ENCODE peak calls at places on chromosomes 12 and 14, in four cellular contexts. One of them, this sample, is unnamed.
A peak's percentile ranks its signal among the peaks of the same experiment; 100 is the strongest.

GRCh38 chr12:54126696-54127537 is 61.9 kb downstream of the SMUG1 start:
- DNase-seq in ovary: peak; percentile 86
- DNase-seq in GM23338: peak; percentile 77
- DNase-seq in suprapubic skin: peak; percentile 90
- DNase-seq in this sample: peak; percentile 24

GRCh38 chr12:4615667-4616066 is 33.2 kb downstream of the AKAP3 start:
- DNase-seq in ovary: no peak
- DNase-seq in GM23338: no peak
- DNase-seq in suprapubic skin: no peak
- DNase-seq in this sample: no peak

GRCh38 chr14:70879448-70879847 is 27.8 kb upstream of the PCNX1 start:
- DNase-seq in ovary: no peak
- DNase-seq in GM23338: no peak
- DNase-seq in suprapubic skin: no peak
- DNase-seq in this sample: peak; percentile 88

GRCh38 chr12:55965941-55966407 is at the start of gene PMEL:
- DNase-seq in ovary: no peak
- DNase-seq in GM23338: peak; percentile 80
- DNase-seq in suprapubic skin: no peak
- DNase-seq in this sample: peak; percentile 36

GRCh38 chr14:103361868-103362267 is 23.3 kb upstream of the MARK3 start:
- DNase-seq in ovary: no peak
- DNase-seq in GM23338: no peak
- DNase-seq in suprapubic skin: no peak
- DNase-seq in this sample: peak; percentile 72

GRCh38 chr14:78543433-78543832 is 373.3 kb downstream of the NRXN3 start:
- DNase-seq in ovary: no peak
- DNase-seq in GM23338: no peak
- DNase-seq in suprapubic skin: no peak
- DNase-seq in this sample: no peak

GRCh38 chr12:84763112-84763511 is 149.5 kb downstream of the SLC6A15 start:
- DNase-seq in ovary: no peak
- DNase-seq in GM23338: no peak
- DNase-seq in suprapubic skin: no peak
- DNase-seq in this sample: no peak

GRCh38 chr14:22671622-22672021 is 27.5 kb upstream of the OR6J1 start:
- DNase-seq in ovary: no peak
- DNase-seq in GM23338: no peak
- DNase-seq in suprapubic skin: no peak
- DNase-seq in this sample: no peak

GRCh38 chr14:105689722-105690121 is 163.3 kb downstream of the TMEM121 start:
- DNase-seq in ovary: no peak
- DNase-seq in GM23338: no peak
- DNase-seq in suprapubic skin: no peak
- DNase-seq in this sample: no peak

GRCh38 chr12:115756271-115756670 is 521.2 kb downstream of the MED13L start:
- DNase-seq in ovary: no peak
- DNase-seq in GM23338: no peak
- DNase-seq in suprapubic skin: no peak
- DNase-seq in this sample: no peak

GRCh38 chr12:43973385-43973784 is 137.5 kb downstream of the TMEM117 start:
- DNase-seq in ovary: no peak
- DNase-seq in GM23338: no peak
- DNase-seq in suprapubic skin: no peak
- DNase-seq in this sample: no peak

GRCh38 chr12:234891-235415 is 21.0 kb upstream of the SLC6A12 start:
- DNase-seq in ovary: no peak
- DNase-seq in GM23338: no peak
- DNase-seq in suprapubic skin: peak; percentile 34
- DNase-seq in this sample: no peak

GRCh38 chr14:87994974-87995373 is 2.0 kb upstream of the GALC start:
- DNase-seq in ovary: no peak
- DNase-seq in GM23338: no peak
- DNase-seq in suprapubic skin: no peak
- DNase-seq in this sample: no peak

GRCh38 chr14:66249544-66249943 is 236.6 kb upstream of the CCDC196 start:
- DNase-seq in ovary: no peak
- DNase-seq in GM23338: no peak
- DNase-seq in suprapubic skin: no peak
- DNase-seq in this sample: no peak

GRCh38 chr12:83865431-83865830 is 1047.2 kb downstream of the SLC6A15 start:
- DNase-seq in ovary: no peak
- DNase-seq in GM23338: no peak
- DNase-seq in suprapubic skin: no peak
- DNase-seq in this sample: no peak

GRCh38 chr14:23930742-23931141 is 22.8 kb upstream of the DHRS4 start:
- DNase-seq in ovary: peak; percentile 25
- DNase-seq in GM23338: no peak
- DNase-seq in suprapubic skin: no peak
- DNase-seq in this sample: no peak

GRCh38 chr14:63431466-63431865 is 111.7 kb downstream of the PPP2R5E start:
- DNase-seq in ovary: no peak
- DNase-seq in GM23338: no peak
- DNase-seq in suprapubic skin: no peak
- DNase-seq in this sample: no peak

GRCh38 chr12:3747543-3747942 is 5.4 kb downstream of the CRACR2A start:
- DNase-seq in ovary: no peak
- DNase-seq in GM23338: no peak
- DNase-seq in suprapubic skin: no peak
- DNase-seq in this sample: no peak

GRCh38 chr12:116125084-116125483 is 152.4 kb downstream of the MED13L start:
- DNase-seq in ovary: no peak
- DNase-seq in GM23338: no peak
- DNase-seq in suprapubic skin: no peak
- DNase-seq in this sample: no peak

GRCh38 chr12:27868165-27868564 is 88.1 kb upstream of the MANSC4 start:
- DNase-seq in ovary: no peak
- DNase-seq in GM23338: no peak
- DNase-seq in suprapubic skin: no peak
- DNase-seq in this sample: no peak

GRCh38 chr12:53344824-53345485 is 8.8 kb upstream of the SP7 start:
- DNase-seq in ovary: peak; percentile 85
- DNase-seq in GM23338: peak; percentile 75
- DNase-seq in suprapubic skin: peak; percentile 89
- DNase-seq in this sample: peak; percentile 83

GRCh38 chr14:44030963-44031362 is 476.1 kb downstream of the FSCB start:
- DNase-seq in ovary: no peak
- DNase-seq in GM23338: peak; percentile 21
- DNase-seq in suprapubic skin: no peak
- DNase-seq in this sample: no peak

GRCh38 chr14:75196468-75196867 is 20.1 kb upstream of the TMED10 start:
- DNase-seq in ovary: no peak
- DNase-seq in GM23338: no peak
- DNase-seq in suprapubic skin: no peak
- DNase-seq in this sample: peak; percentile 69

GRCh38 chr14:31391473-31391872 is 28.9 kb downstream of the HEATR5A start:
- DNase-seq in ovary: no peak
- DNase-seq in GM23338: no peak
- DNase-seq in suprapubic skin: no peak
- DNase-seq in this sample: no peak

GRCh38 chr14:31389947-31390346 is 30.4 kb downstream of the HEATR5A start:
- DNase-seq in ovary: no peak
- DNase-seq in GM23338: no peak
- DNase-seq in suprapubic skin: no peak
- DNase-seq in this sample: no peak

GRCh38 chr14:31386271-31386670 is 34.1 kb downstream of the HEATR5A start:
- DNase-seq in ovary: no peak
- DNase-seq in GM23338: no peak
- DNase-seq in suprapubic skin: no peak
- DNase-seq in this sample: no peak

GRCh38 chr14:31388687-31389413 is 31.5 kb downstream of the HEATR5A start:
- DNase-seq in ovary: no peak
- DNase-seq in GM23338: no peak
- DNase-seq in suprapubic skin: no peak
- DNase-seq in this sample: no peak

GRCh38 chr14:31387091-31387490 is 33.3 kb downstream of the HEATR5A start:
- DNase-seq in ovary: no peak
- DNase-seq in GM23338: peak; percentile 8
- DNase-seq in suprapubic skin: no peak
- DNase-seq in this sample: no peak
- TF ChIP-seq CTCF in ovary: no peak
- TF ChIP-seq CTCF in GM23338: no peak
- TF ChIP-seq CTCF in suprapubic skin: no peak
- TF ChIP-seq CTCF in this sample: no peak

DNA sequence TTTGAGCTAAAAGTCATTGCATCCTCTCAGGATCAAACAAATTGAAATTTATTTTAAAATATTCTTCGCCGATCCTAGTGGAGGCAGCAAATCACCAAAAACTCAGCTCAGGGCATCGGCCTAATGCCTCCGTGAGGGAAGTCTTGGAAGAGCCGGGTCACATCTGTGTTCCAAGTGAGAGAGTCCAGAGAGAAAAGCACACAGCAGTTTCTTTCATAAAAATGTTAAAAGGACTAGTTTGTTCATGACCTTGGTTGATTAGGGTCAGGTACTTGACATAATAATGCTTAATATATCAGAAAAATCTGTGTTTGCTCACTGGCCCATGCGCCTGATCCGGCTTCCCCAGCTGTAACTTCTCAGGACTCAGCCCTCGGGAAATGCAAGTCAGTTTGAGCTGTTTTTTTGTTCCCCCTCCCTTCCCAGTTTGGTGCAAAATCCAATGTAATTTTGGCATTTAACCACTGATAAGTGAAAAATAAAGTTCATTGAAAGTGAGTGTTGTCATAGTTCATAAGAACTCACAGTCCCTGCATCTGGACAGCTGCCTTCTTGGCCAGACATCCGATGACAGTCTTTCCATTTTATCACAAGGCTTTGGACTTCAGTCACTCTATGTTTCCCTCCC is 161.7 kb downstream of the CAND1 start:
- DNase-seq in ovary: peak; percentile 70
- DNase-seq in GM23338: peak; percentile 47
- DNase-seq in suprapubic skin: no peak
- DNase-seq in this sample: no peak
- TF ChIP-seq CTCF in ovary: no peak
- TF ChIP-seq CTCF in GM23338: peak; percentile 59
- TF ChIP-seq CTCF in suprapubic skin: no peak
- TF ChIP-seq CTCF in this sample: no peak

DNA sequence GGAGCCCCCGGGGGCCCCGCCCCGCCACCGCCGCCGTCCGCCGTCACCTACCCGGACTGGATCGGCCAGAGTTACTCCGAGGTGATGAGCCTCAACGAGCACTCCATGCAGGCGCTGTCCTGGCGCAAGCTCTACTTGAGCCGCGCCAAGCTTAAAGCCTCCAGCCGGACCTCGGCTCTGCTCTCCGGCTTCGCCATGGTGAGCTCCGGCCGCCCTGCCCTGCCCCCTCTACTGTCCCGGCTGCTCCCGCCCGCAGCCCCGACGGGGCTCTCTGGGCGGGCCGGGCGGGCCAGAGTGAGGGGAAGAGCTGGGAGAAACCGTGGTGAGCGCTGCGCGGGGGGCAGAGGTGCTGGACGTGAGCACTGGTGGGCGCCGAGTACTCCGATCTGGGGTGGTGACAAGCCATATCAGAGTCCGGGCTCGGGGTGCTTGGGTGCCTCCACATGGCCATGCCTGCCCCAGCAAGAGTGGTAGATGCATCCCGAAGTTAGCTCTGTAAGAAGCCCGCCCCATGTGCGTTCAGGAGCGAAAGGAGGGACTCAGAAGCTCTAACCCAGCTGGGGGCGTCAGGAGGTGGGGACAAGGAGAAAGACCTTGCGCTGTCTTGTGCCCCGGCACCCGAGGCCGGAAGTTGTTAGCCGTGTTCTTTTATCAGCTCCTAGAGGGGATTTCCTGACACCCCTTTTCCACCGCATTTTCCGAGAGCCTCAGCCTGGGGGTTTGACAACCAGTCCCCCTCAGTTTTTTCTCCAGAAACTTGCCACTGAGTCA is 708 bp downstream of the ORAI1 start:
- DNase-seq in ovary: peak; percentile 61
- DNase-seq in GM23338: peak; percentile 88
- DNase-seq in suprapubic skin: peak; percentile 88
- DNase-seq in this sample: peak; percentile 94
- TF ChIP-seq CTCF in ovary: no peak
- TF ChIP-seq CTCF in GM23338: peak; percentile 27
- TF ChIP-seq CTCF in suprapubic skin: peak; percentile 13
- TF ChIP-seq CTCF in this sample: no peak

GRCh38 chr14:90523961-90524875 is 127.4 kb downstream of the CALM1 start:
- DNase-seq in ovary: no peak
- DNase-seq in GM23338: no peak
- DNase-seq in suprapubic skin: no peak
- DNase-seq in this sample: no peak
- TF ChIP-seq CTCF in ovary: no peak
- TF ChIP-seq CTCF in GM23338: no peak
- TF ChIP-seq CTCF in suprapubic skin: no peak
- TF ChIP-seq CTCF in this sample: no peak

DNA sequence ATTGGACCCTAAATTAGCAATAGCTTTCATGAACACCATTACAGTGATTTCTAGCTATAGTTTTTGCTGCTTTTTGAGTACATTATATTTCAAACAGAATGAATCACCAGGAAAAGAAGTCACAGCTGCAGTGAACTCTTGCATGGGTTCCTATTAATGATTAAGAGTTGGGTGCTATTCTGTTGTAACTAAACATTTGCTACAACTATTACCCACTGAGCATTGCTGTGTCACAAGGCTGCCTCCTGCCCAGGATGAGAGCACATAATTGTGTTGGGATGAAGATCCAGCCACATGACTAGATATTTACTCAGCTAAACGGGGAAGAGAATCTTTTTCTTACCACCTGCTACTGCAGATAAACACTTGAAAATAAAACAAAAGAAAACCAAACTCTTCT is 152.6 kb downstream of the GXYLT1 start:
- DNase-seq in ovary: no peak
- DNase-seq in GM23338: no peak
- DNase-seq in suprapubic skin: no peak
- DNase-seq in this sample: no peak
- TF ChIP-seq CTCF in ovary: no peak
- TF ChIP-seq CTCF in GM23338: no peak
- TF ChIP-seq CTCF in suprapubic skin: no peak
- TF ChIP-seq CTCF in this sample: no peak

This sample was measured in NB4.